ENCODE peak calls at places on chromosomes 1 and 21, in nine cellular contexts. V is T-helper 2 cell; B is NCI-H510A treated with DMSO at 0.1 percent for 48 hours; Z is omental fat pad; H is effector memory CD4-positive, alpha-beta T cell; U is heart left ventricle; N is WTC11; T is Peyer's patch; O is T1000. W is an unnamed sample.

GRCh38 chr1:1677718-1678580 is 14.6 kb downstream of the SLC35E2B start:
- DNase-seq in N (no peak), O (no peak), T (peak; percentile 81), B (no peak), V (peak; percentile 28), Z (no peak), H (peak; percentile 18), U (peak; percentile 49), W (peak; percentile 70)

GRCh38 chr1:25802915-25803314 is 2.9 kb downstream of the SELENON start:
- DNase-seq in N (no peak), H (no peak), T (no peak), B (peak; percentile 59), U (no peak), Z (no peak), V (no peak), O (no peak), W (no peak)

GRCh38 chr1:92623187-92623778 is 136.6 kb upstream of the GFI1 start:
- DNase-seq in T (no peak), H (no peak), N (no peak), U (no peak), O (no peak), B (peak; percentile 21), V (no peak), Z (no peak), W (no peak)

GRCh38 chr1:98388431-98388830 is 273.1 kb upstream of the SNX7 start:
- DNase-seq in O (no peak), V (no peak), N (no peak), T (peak; percentile 55), Z (no peak), B (no peak), H (no peak), U (no peak), W (no peak)

GRCh38 chr1:151805066-151805820 is at the start of gene LINGO4:
- DNase-seq in N (no peak), O (no peak), U (no peak), V (no peak), B (no peak), T (peak; percentile 34), Z (no peak), H (no peak), W (no peak)

GRCh38 chr1:237352747-237353146 is 310.8 kb downstream of the RYR2 start:
- DNase-seq in Z (no peak), B (no peak), V (no peak), O (no peak), U (no peak), T (no peak), H (no peak), N (no peak), W (no peak)

GRCh38 chr21:36437745-36438128 is 42.2 kb downstream of the CLDN14 start:
- DNase-seq in H (no peak), U (no peak), V (no peak), O (no peak), N (no peak), T (no peak), B (no peak), Z (no peak), W (no peak)

GRCh38 chr1:25896266-25896665 is 10.0 kb downstream of the STMN1 start:
- DNase-seq in O (no peak), N (no peak), B (peak; percentile 21), T (no peak), Z (no peak), H (no peak), U (no peak), V (no peak), W (no peak)

GRCh38 chr21:32442566-32443318 is 30.2 kb downstream of the EVA1C start:
- DNase-seq in H (no peak), O (no peak), B (no peak), V (no peak), Z (no peak), U (no peak), T (no peak), N (no peak), W (no peak)

GRCh38 chr1:180920702-180921101 is 8.0 kb downstream of the KIAA1614 start:
- DNase-seq in H (no peak), B (no peak), O (no peak), T (no peak), N (no peak), Z (no peak), V (no peak), U (no peak), W (no peak)

GRCh38 chr1:83950106-83950661 is 48.7 kb downstream of the TTLL7 start:
- DNase-seq in B (no peak), V (no peak), Z (no peak), H (no peak), N (no peak), U (no peak), O (no peak), T (no peak), W (no peak)

GRCh38 chr1:43367026-43367903 is 546 bp downstream of the ELOVL1 start:
- DNase-seq in V (peak; percentile 9), Z (no peak), O (no peak), N (peak; percentile 30), U (peak; percentile 70), T (peak; percentile 57), B (peak; percentile 97), H (no peak), W (peak; percentile 35)

GRCh38 chr1:233944596-233944995 is 40.1 kb downstream of the SLC35F3 start:
- DNase-seq in N (no peak), T (no peak), U (no peak), H (no peak), B (no peak), O (no peak), Z (no peak), V (no peak), W (no peak)

GRCh38 chr1:195754874-195755273 is 853.4 kb downstream of the KCNT2 start:
- DNase-seq in B (no peak), N (no peak), Z (no peak), O (no peak), T (no peak), H (no peak), U (no peak), V (no peak), W (no peak)

GRCh38 chr1:169106921-169107672 is 607 bp downstream of the ATP1B1 start:
- DNase-seq in V (no peak), N (peak; percentile 36), T (peak; percentile 52), B (no peak), Z (no peak), O (no peak), H (no peak), U (peak; percentile 69), W (no peak)